ENCODE peak calls at places on chromosomes 16 and 17, in four cellular contexts. I is activated CD4-positive, alpha-beta memory T cell treated with anti-CD3 and anti-CD28 coated beads, Interleukin-2, amount 10 ng/mL, durations not matched to agents 7 days and 5 days; F is H7; X is psoas muscle. Y is an unnamed sample.

GRCh38 chr17:78935419-78936323 is 10.5 kb upstream of the TIMP2 start:
- DNase-seq in F (no peak), I (no peak), X (peak; percentile 78), Y (peak; percentile 94)

GRCh38 chr17:56966277-56966676 is 5.4 kb upstream of the COIL start:
- DNase-seq in F (no peak), I (no peak), X (no peak), Y (no peak)

GRCh38 chr17:72765357-72766153 is 326.9 kb downstream of the SLC39A11 start:
- DNase-seq in X (no peak), F (no peak), I (no peak), Y (no peak)

GRCh38 chr17:41301204-41301790 is 1.4 kb downstream of the KRTAP29-1 start:
- DNase-seq in I (no peak), F (no peak), X (no peak), Y (no peak)

GRCh38 chr17:31654936-31655335 is 204.1 kb downstream of the COPRS start:
- DNase-seq in I (peak; percentile 41), F (no peak), X (no peak), Y (peak; percentile 71)

GRCh38 chr17:65093930-65094329 is 37.4 kb upstream of the GNA13 start:
- DNase-seq in X (no peak), F (no peak), I (no peak), Y (no peak)

GRCh38 chr17:43403846-43404245 is 5.1 kb downstream of the ARL4D start:
- DNase-seq in F (peak; percentile 23), X (no peak), I (no peak), Y (no peak)

GRCh38 chr17:80937501-80938356 is 53.9 kb upstream of the CHMP6 start:
- DNase-seq in F (no peak), X (no peak), I (no peak), Y (no peak)

GRCh38 chr17:27807567-27808470 is 7.5 kb upstream of the NOS2 start:
- DNase-seq in I (peak; percentile 83), X (no peak), F (no peak), Y (no peak)

GRCh38 chr16:56199164-56199563 is 7.9 kb downstream of the GNAO1 start:
- DNase-seq in X (no peak), I (peak; percentile 34), F (no peak), Y (no peak)

GRCh38 chr17:8518858-8519257 is 83.2 kb downstream of the NDEL1 start:
- DNase-seq in X (no peak), I (no peak), F (no peak), Y (no peak)

GRCh38 chr17:32960815-32961214 is 30.8 kb upstream of the SPACA3 start:
- DNase-seq in F (no peak), X (no peak), I (no peak), Y (no peak)

GRCh38 chr16:67593288-67593687 is 31.0 kb downstream of the CTCF start:
- DNase-seq in F (peak; percentile 38), X (no peak), I (no peak), Y (no peak)

GRCh38 chr16:14300631-14301149 is 229.6 kb downstream of the MRTFB start:
- DNase-seq in F (peak; percentile 51), X (peak; percentile 75), I (peak; percentile 26), Y (peak; percentile 90)

GRCh38 chr16:88131966-88132365 is 180.7 kb downstream of the BANP start:
- DNase-seq in F (no peak), I (no peak), X (no peak), Y (no peak)

GRCh38 chr17:68456529-68457167 is 648 bp downstream of the WIPI1 start:
- DNase-seq in X (peak; percentile 81), I (no peak), F (peak; percentile 88), Y (peak; percentile 90)

GRCh38 chr17:21089145-21089544 is 37.6 kb upstream of the DHRS7B start:
- DNase-seq in I (no peak), X (no peak), F (no peak), Y (no peak)

GRCh38 chr17:44069974-44070454 is 521 bp upstream of the G6PC3 start:
- DNase-seq in I (no peak), X (no peak), F (peak; percentile 86), Y (no peak)

GRCh38 chr16:25027781-25028180 is 12.6 kb upstream of the ARHGAP17 start:
- DNase-seq in F (no peak), I (no peak), X (no peak), Y (no peak)

GRCh38 chr17:73683788-73684582 is 39.7 kb upstream of the SDK2 start:
- DNase-seq in I (no peak), X (no peak), F (no peak), Y (no peak)

GRCh38 chr17:65763786-65764185 is 202.3 kb upstream of the AXIN2 start:
- DNase-seq in I (no peak), X (no peak), F (no peak), Y (no peak)

GRCh38 chr16:52068447-52069074 is 478.4 kb downstream of the TOX3 start:
- DNase-seq in I (no peak), F (peak; percentile 3), X (no peak), Y (no peak)

GRCh38 chr16:86076606-86077005 is 177.6 kb downstream of the IRF8 start:
- DNase-seq in X (no peak), I (no peak), F (no peak), Y (no peak)

GRCh38 chr17:55285340-55286301 is 20.9 kb downstream of the HLF start:
- DNase-seq in I (no peak), F (no peak), X (peak; percentile 88), Y (peak; percentile 97)

GRCh38 chr16:29943846-29944669 is 17.8 kb upstream of the TMEM219 start:
- DNase-seq in F (peak; percentile 68), I (no peak), X (peak; percentile 41), Y (no peak)

GRCh38 chr17:9676084-9676483 is 30.8 kb downstream of the USP43 start:
- DNase-seq in I (no peak), X (no peak), F (no peak), Y (no peak)

GRCh38 chr17:44221072-44221861 is 1.8 kb upstream of the UBTF start:
- DNase-seq in F (peak; percentile 92), I (peak; percentile 73), X (peak; percentile 67), Y (no peak)

GRCh38 chr16:47732806-47733150 is 271.6 kb downstream of the PHKB start:
- DNase-seq in I (no peak), X (no peak), F (peak; percentile 60), Y (no peak)